ENCODE peak calls at places on chromosome 5, in nine cellular contexts. J, N, Y, F, G, D, K, Z and X are unnamed samples. For H3K4me1, the result is how much of the 10 kb centered on the place peaks cover.

GRCh38 chr5:54742417-54742889 is 224.9 kb downstream of the SNX18 start:
- DNase-seq in D (peak), K (peak), F (no peak), N (peak), G (no peak), Z (no peak), J (no peak), Y (no peak), X (no peak)

GRCh38 chr5:103111458-103111857 is 8.5 kb downstream of the GIN1 start:
- DNase-seq in Z (no peak), J (no peak), G (peak), Y (no peak), N (no peak), K (no peak), D (no peak), F (no peak), X (no peak)

GRCh38 chr5:159768243-159768642 is 148.0 kb upstream of the ADRA1B start:
- DNase-seq in G (no peak), Y (no peak), J (no peak), D (peak), Z (no peak), F (no peak), K (no peak), N (no peak), X (no peak)

GRCh38 chr5:123810253-123810652 is 298.3 kb downstream of the CSNK1G3 start:
- DNase-seq in Z (no peak), J (no peak), D (no peak), G (no peak), Y (no peak), N (peak), F (no peak), K (no peak), X (no peak)

GRCh38 chr5:126124706-126125345 is 298.4 kb upstream of the GRAMD2B start:
- DNase-seq in G (no peak), K (peak), J (no peak), D (no peak), F (no peak), N (no peak), Z (no peak), Y (no peak), X (no peak)

GRCh38 chr5:2783223-2783622 is 31.7 kb upstream of the IRX2 start:
- DNase-seq in G (no peak), N (no peak), Z (no peak), D (no peak), Y (no peak), J (no peak), K (no peak), F (no peak), X (no peak)

GRCh38 chr5:133391349-133392136 is 220.8 kb downstream of the FSTL4 start:
- DNase-seq in D (no peak), J (no peak), K (no peak), Z (no peak), F (peak), G (no peak), Y (no peak), N (no peak), X (no peak)

GRCh38 chr5:76754765-76755164 is 38.8 kb downstream of the F2R start:
- DNase-seq in Z (no peak), F (no peak), G (no peak), J (no peak), D (no peak), Y (no peak), K (no peak), N (no peak), X (no peak)

GRCh38 chr5:148912714-148913398 is 86.4 kb downstream of the ADRB2 start:
- DNase-seq in N (peak), J (no peak), Z (no peak), Y (no peak), F (no peak), D (peak), G (no peak), K (peak), X (no peak)

GRCh38 chr5:135032613-135033025 is 1.4 kb downstream of the PITX1 start:
- DNase-seq in J (no peak), G (no peak), Z (no peak), D (no peak), F (no peak), N (no peak), K (no peak), Y (no peak), X (no peak)

GRCh38 chr5:15645376-15645775 is 145.4 kb downstream of the FBXL7 start:
- DNase-seq in K (no peak), J (no peak), F (peak), Y (no peak), Z (no peak), G (no peak), D (no peak), N (no peak), X (no peak)

GRCh38 chr5:160312139-160312959 is at the start of gene CCNJL:
- DNase-seq in D (peak), K (peak), J (peak), F (peak), G (no peak), Z (no peak), Y (peak), N (peak), X (peak)

GRCh38 chr5:120419110-120419509 is 45.0 kb upstream of the PRR16 start:
- DNase-seq in D (peak), K (no peak), Y (no peak), F (no peak), G (no peak), J (no peak), Z (no peak), N (no peak), X (no peak)

GRCh38 chr5:139795074-139796001 is at the start of gene PSD2:
- DNase-seq in K (no peak), F (no peak), N (peak), J (no peak), G (no peak), D (peak), Y (peak), Z (no peak), X (peak)

GRCh38 chr5:128537999-128538248 is at the start of gene FBN2:
- DNase-seq in G (no peak), K (no peak), N (no peak), Z (no peak), J (no peak), D (no peak), F (no peak), Y (peak), X (no peak)

GRCh38 chr5:67364381-67364970 is 167.9 kb upstream of the CD180 start:
- DNase-seq in Z (no peak), J (no peak), G (no peak), F (no peak), D (no peak), K (no peak), Y (no peak), N (no peak), X (no peak)

GRCh38 chr5:76144892-76145291 is 61.7 kb downstream of the SV2C start:
- DNase-seq in J (no peak), G (no peak), F (no peak), Y (no peak), D (no peak), K (no peak), Z (no peak), N (no peak), X (no peak)

GRCh38 chr5:5350101-5350500 is 72.4 kb upstream of the ICE1 start:
- DNase-seq in G (no peak), D (no peak), N (peak), Y (no peak), J (no peak), F (no peak), Z (no peak), K (peak), X (no peak)

GRCh38 chr5:159444441-159445082 is 114.3 kb upstream of the IL12B start:
- DNase-seq in Z (no peak), G (no peak), D (peak), K (peak), J (no peak), N (peak), Y (no peak), F (no peak), X (no peak)

GRCh38 chr5:180072556-180072955 is 997 bp upstream of the RNF130 start:
- DNase-seq in Z (peak), F (peak), K (no peak), Y (no peak), N (no peak), D (no peak), G (no peak), J (peak), X (peak)

GRCh38 chr5:142886956-142887355 is 116.8 kb downstream of the ARHGAP26 start:
- DNase-seq in G (no peak), J (no peak), N (no peak), Z (no peak), K (no peak), Y (no peak), F (peak), D (no peak), X (no peak)

GRCh38 chr5:157130933-157131332 is 11.7 kb downstream of the MED7 start:
- DNase-seq in N (peak), Z (no peak), D (no peak), K (peak), G (no peak), J (no peak), Y (no peak), F (no peak), X (no peak)

GRCh38 chr5:158922816-158923215 is 176.9 kb downstream of the EBF1 start:
- DNase-seq in N (no peak), Y (no peak), K (no peak), J (no peak), G (no peak), F (no peak), Z (no peak), D (no peak), X (no peak)

GRCh38 chr5:132011561-132012384 is at the start of gene ACSL6:
- DNase-seq in G (peak), D (peak), J (peak), Z (peak), F (peak), K (peak), N (peak), Y (peak), X (no peak)

GRCh38 chr5:116289276-116289675 is 204.5 kb downstream of the COMMD10 start:
- DNase-seq in K (no peak), F (no peak), N (no peak), Z (no peak), J (no peak), Y (no peak), D (peak), G (no peak), X (no peak)

GRCh38 chr5:168353216-168353957 is 61.9 kb downstream of the WWC1 start:
- DNase-seq in Y (no peak), J (no peak), Z (no peak), F (no peak), G (no peak), N (no peak), K (no peak), D (no peak), X (no peak)

GRCh38 chr5:126365446-126366198 is 57.6 kb upstream of the GRAMD2B start:
- DNase-seq in N (peak), K (no peak), Z (no peak), D (no peak), Y (no peak), J (no peak), F (no peak), G (no peak), X (no peak)

GRCh38 chr5:93274291-93274690 is 306.7 kb downstream of the NR2F1-AS1 start:
- DNase-seq in F (no peak), G (no peak), N (no peak), K (no peak), Z (no peak), D (peak), Y (no peak), J (no peak), X (no peak)

GRCh38 chr5:38816083-38817030 is 29.5 kb upstream of the OSMR start:
- DNase-seq in Z (no peak), J (no peak), K (no peak), D (no peak), Y (no peak), G (no peak), N (no peak), F (no peak), X (no peak)

GRCh38 chr5:72268753-72269410 is 51.2 kb downstream of the MRPS27 start:
- DNase-seq in G (peak), D (peak), Y (no peak), K (no peak), F (peak), J (no peak), N (peak), Z (no peak), X (no peak)

GRCh38 chr5:10583663-10584572 is 20.0 kb downstream of the ANKRD33B start:
- DNase-seq in K (no peak), Z (no peak), F (peak), D (no peak), G (no peak), Y (no peak), J (no peak), N (no peak), X (no peak)

GRCh38 chr5:78627766-78628165 is 20.8 kb downstream of the LHFPL2 start:
- DNase-seq in N (no peak), Y (no peak), Z (no peak), K (no peak), G (no peak), F (no peak), D (no peak), J (no peak), X (no peak)

GRCh38 chr5:111072949-111073682 is 1.6 kb downstream of the TSLP start:
- DNase-seq in Y (peak), N (peak), K (peak), J (peak), Z (peak), D (peak), G (peak), F (peak), X (no peak)

GRCh38 chr5:135739383-135739961 is 95.0 kb upstream of the SLC25A48 start:
- DNase-seq in N (peak), Z (no peak), G (no peak), J (no peak), D (no peak), F (peak), K (no peak), Y (no peak), X (no peak)

GRCh38 chr5:17221843-17222614 is 4.6 kb downstream of the BASP1 start:
- DNase-seq in F (no peak), K (no peak), D (peak), Z (no peak), Y (no peak), N (peak), J (no peak), G (no peak), X (no peak)

GRCh38 chr5:141478321-141478945 is 2.7 kb downstream of the PCDHGC3 start:
- DNase-seq in J (peak), G (no peak), D (no peak), F (no peak), Z (no peak), K (no peak), N (peak), Y (peak), X (no peak)
- H3K4me1 ChIP-seq in J (under half), G (under half), D (under half), F (under half), Z (under half), K (under half), N (under half), Y (under half), X (under half)

DNA sequence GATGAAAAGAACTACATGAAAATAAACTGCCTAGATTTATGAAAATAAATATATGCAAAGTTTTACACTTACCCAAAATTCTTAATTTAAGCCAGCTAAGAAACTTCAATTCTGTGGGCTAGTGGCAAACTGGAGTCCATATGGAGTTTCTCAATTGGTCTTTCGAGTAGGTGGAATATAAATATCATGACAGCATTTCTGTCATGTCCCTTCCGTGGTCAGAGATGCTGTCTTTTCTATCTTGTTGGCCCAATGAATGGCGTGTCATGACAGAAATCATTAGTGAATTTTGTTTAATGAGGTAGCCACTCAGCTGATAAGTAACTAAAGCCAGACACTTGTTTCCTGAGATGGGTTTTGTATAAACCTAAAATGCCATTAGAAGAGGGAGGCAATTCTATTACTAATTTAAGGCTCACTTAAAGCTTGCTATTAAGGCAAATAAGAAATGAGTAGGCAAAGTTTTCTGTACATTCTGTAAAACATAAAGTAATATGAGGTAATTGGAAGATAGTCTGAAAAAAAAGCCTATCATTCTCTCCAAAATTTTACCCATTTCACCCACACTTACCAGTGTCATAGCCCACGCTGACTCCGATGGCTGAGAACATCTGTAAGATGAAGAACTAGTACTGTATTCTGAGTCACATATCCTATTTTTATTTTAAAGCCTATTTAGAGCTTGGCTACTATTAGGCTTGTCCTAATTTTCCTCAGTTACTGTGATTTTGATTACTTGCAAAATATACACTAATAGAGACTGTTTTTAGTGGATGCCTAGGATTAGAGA is 419.3 kb upstream of the MEF2C start:
- DNase-seq in Z (no peak), J (no peak), D (no peak), G (no peak), K (no peak), N (no peak), Y (no peak), F (no peak), X (no peak)
- H3K4me1 ChIP-seq in Z (under half), J (under half), D (under half), G (under half), K (under half), N (under half), Y (under half), F (under half), X (under half)

DNA sequence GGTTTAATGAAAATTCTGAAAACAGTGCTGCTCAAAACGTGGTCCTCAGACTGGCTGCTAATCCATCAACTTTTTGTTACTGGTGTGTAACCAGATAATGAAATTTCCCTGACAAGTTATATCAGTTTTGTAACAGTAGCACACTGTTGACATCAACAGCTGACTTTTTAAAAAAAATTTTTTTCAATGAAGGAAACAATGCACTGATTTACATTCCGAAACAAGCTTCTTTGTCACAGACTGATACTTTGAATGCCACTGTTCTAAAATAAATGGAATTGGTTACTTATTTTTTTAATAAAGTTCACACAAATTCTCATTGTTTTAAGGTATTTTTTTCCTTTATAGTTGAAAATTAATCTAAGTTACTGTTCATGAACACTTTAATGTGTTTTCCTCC is 169.1 kb downstream of the NIPBL start:
- DNase-seq in N (no peak), D (no peak), Z (no peak), F (no peak), G (no peak), K (no peak), Y (no peak), J (no peak), X (no peak)
- H3K4me1 ChIP-seq in N (under half), D (under half), Z (under half), F (under half), G (under half), K (under half), Y (under half), J (under half), X (under half)

DNA sequence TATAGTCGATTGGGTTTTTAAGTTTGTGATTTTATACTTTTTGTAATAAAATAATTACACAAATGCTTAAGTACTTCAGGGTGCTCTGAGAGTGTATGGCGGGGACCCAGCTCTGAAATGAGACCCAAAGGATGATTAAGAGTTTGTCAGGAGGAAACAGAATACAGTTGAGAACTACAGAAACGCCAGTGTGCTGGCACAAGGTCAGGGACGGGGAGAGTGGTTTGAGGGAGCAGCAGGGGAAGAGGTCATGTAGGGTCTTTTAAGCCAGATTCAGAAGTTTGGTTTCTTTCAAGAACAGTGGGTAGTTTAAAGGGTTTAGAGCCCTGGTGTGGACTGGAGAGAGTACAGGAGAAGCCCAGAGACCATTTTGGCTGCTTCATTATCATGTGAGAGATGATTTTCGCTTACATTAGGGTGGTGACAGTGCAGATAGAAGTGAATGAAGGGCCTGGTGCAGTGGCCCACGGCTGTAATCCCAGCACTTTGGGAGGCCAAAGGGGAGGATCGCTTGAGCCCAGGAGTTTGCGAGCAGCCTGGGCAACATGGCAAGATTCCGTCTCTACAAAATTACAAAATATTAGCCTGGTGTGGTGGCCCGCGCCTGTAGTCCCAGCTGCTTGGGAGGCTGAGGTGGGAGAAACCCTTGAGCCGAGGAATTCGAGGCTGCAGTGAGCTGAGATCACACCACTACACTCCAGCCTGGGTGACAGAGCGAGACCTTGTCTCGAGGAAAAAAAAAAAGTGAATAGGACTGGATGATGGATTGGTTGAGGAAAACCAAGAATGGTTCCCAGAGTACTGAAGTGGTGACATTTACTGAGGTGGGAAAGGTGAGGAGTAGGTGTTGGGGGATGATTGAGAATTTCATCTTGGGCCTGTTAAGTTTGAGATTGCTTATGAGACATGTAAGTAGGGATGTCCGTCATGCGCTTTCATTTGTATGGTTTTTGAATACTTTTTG is 1.4 kb upstream of the ETF1 start:
- DNase-seq in Z (no peak), K (no peak), G (no peak), F (peak), D (peak), N (peak), J (no peak), Y (no peak), X (peak)
- H3K4me1 ChIP-seq in Z (under half), K (under half), G (under half), F (under half), D (under half), N (under half), J (half or more), Y (under half), X (under half)

GRCh38 chr5:113124914-113125313 is 148.3 kb downstream of the DCP2 start:
- DNase-seq in G (no peak), D (no peak), F (no peak), J (no peak), Y (no peak), N (no peak), K (no peak), Z (no peak), X (no peak)

GRCh38 chr5:113122053-113122452 is 145.5 kb downstream of the DCP2 start:
- DNase-seq in Z (no peak), Y (no peak), F (no peak), G (no peak), K (no peak), D (no peak), J (no peak), N (no peak), X (no peak)

GRCh38 chr5:113127021-113127420 is 150.4 kb downstream of the DCP2 start:
- DNase-seq in N (no peak), G (no peak), Z (no peak), D (no peak), Y (no peak), J (no peak), F (no peak), K (no peak), X (no peak)

GRCh38 chr5:113125371-113125770 is 148.8 kb downstream of the DCP2 start:
- DNase-seq in J (no peak), K (no peak), F (no peak), D (no peak), N (no peak), Y (no peak), G (no peak), Z (no peak), X (no peak)

GRCh38 chr5:113123563-113123962 is 147.0 kb downstream of the DCP2 start:
- DNase-seq in Z (no peak), N (peak), Y (no peak), J (no peak), G (no peak), K (peak), D (peak), F (no peak), X (no peak)
- H3K4me1 ChIP-seq in Z (under half), N (under half), Y (under half), J (under half), G (under half), K (under half), D (under half), F (under half), X (under half)